ENCODE peak calls at places on chromosomes 3 and 15, in five cellular contexts. W, Y, Z, C and P are unnamed samples.

GRCh38 chr15:51888593-51889195 is 59.2 kb downstream of the TMOD3 start:
- DNase-seq in C (no peak), Z (peak), W (no peak), Y (peak), P (no peak)

GRCh38 chr3:172512363-172512762 is 10.9 kb downstream of the TNFSF10 start:
- DNase-seq in W (peak), C (peak), Y (no peak), Z (peak), P (peak)

GRCh38 chr15:55846108-55846707 is 103.3 kb upstream of the PRTG start:
- DNase-seq in Z (peak), C (no peak), W (peak), Y (peak), P (no peak)

GRCh38 chr3:12691733-12692132 is 27.8 kb upstream of the RAF1 start:
- DNase-seq in Y (no peak), C (no peak), W (no peak), Z (no peak), P (no peak)

GRCh38 chr3:136544532-136544931 is 207.6 kb downstream of the STAG1 start:
- DNase-seq in Y (no peak), Z (peak), C (no peak), W (no peak), P (no peak)

GRCh38 chr3:143998266-143998665 is 26.6 kb downstream of the DIPK2A start:
- DNase-seq in W (no peak), C (no peak), Y (peak), Z (peak), P (no peak)

GRCh38 chr15:93762051-93762450 is 469.3 kb upstream of the MCTP2 start:
- DNase-seq in Y (no peak), W (no peak), Z (no peak), C (no peak), P (no peak)

GRCh38 chr3:65174713-65175112 is 486.9 kb upstream of the ADAMTS9 start:
- DNase-seq in Y (no peak), C (no peak), W (no peak), Z (no peak), P (no peak)

GRCh38 chr15:85754993-85755392 is 39.7 kb downstream of the KLHL25 start:
- DNase-seq in C (peak), W (no peak), Z (no peak), Y (no peak), P (peak)

GRCh38 chr3:30455840-30456239 is 150.6 kb upstream of the TGFBR2 start:
- DNase-seq in Y (no peak), Z (peak), C (no peak), W (no peak), P (no peak)

GRCh38 chr3:177468331-177468730 is 271.0 kb upstream of the TBL1XR1 start:
- DNase-seq in W (no peak), Z (peak), Y (peak), C (no peak), P (no peak)

GRCh38 chr3:124250053-124250452 is 258.1 kb upstream of the ROPN1 start:
- DNase-seq in Z (peak), Y (no peak), C (no peak), W (no peak), P (peak)

GRCh38 chr3:169082634-169083033 is 580.9 kb downstream of the MECOM start:
- DNase-seq in W (no peak), Z (no peak), Y (no peak), C (no peak), P (no peak)

GRCh38 chr3:137259089-137259488 is 301.3 kb downstream of the IL20RB start:
- DNase-seq in Y (no peak), C (no peak), W (no peak), Z (no peak), P (no peak)

GRCh38 chr3:37912052-37912733 is 50.5 kb downstream of the CTDSPL start:
- DNase-seq in C (no peak), Z (no peak), W (no peak), Y (no peak), P (no peak)

GRCh38 chr3:132854856-132855535 is 132.8 kb upstream of the NPHP3 start:
- DNase-seq in Z (no peak), W (no peak), Y (no peak), C (no peak), P (no peak)

GRCh38 chr3:17431004-17431403 is 311.4 kb downstream of the TBC1D5 start:
- DNase-seq in Y (peak), C (no peak), Z (peak), W (no peak), P (no peak)

GRCh38 chr3:129563850-129564535 is 21.0 kb downstream of the H1-8 start:
- DNase-seq in Z (peak), W (no peak), Y (no peak), C (no peak), P (no peak)

GRCh38 chr3:185409957-185410356 is 47.0 kb downstream of the MAP3K13 start:
- DNase-seq in C (no peak), Z (no peak), W (no peak), Y (no peak), P (no peak)

GRCh38 chr3:31622636-31623288 is 90.0 kb downstream of the STT3B start:
- DNase-seq in W (no peak), Y (no peak), C (no peak), Z (no peak), P (no peak)

GRCh38 chr3:188914556-188914955 is 257.2 kb upstream of the TPRG1 start:
- DNase-seq in Z (peak), W (no peak), C (no peak), Y (no peak), P (no peak)

GRCh38 chr3:161310649-161311423 is 60.5 kb downstream of the SPTSSB start:
- DNase-seq in W (no peak), Z (no peak), C (peak), Y (no peak), P (no peak)

GRCh38 chr3:72624656-72625055 is 223.6 kb downstream of the SHQ1 start:
- DNase-seq in Z (no peak), W (no peak), Y (no peak), C (no peak), P (no peak)

GRCh38 chr3:43885908-43886618 is 195.3 kb downstream of the ABHD5 start:
- DNase-seq in Y (no peak), C (no peak), Z (no peak), W (no peak), P (no peak)

GRCh38 chr3:183287301-183287971 is 34.4 kb downstream of the B3GNT5 start:
- DNase-seq in Z (peak), C (peak), W (no peak), Y (no peak), P (no peak)

GRCh38 chr3:52046186-52046913 is 10.0 kb downstream of the DUSP7 start:
- DNase-seq in Y (peak), W (no peak), Z (peak), C (no peak), P (peak)

GRCh38 chr3:16508591-16508995 is 4.9 kb downstream of the RFTN1 start:
- DNase-seq in W (no peak), Y (no peak), Z (no peak), C (no peak), P (no peak)

GRCh38 chr15:30675126-30675525 is 49.2 kb downstream of the ARHGAP11B start:
- DNase-seq in Y (no peak), Z (peak), C (no peak), W (no peak), P (no peak)

GRCh38 chr15:33309602-33310276 is 1.0 kb upstream of the RYR3 start:
- DNase-seq in Z (peak), Y (peak), C (no peak), W (no peak), P (peak)

GRCh38 chr15:69456208-69457166 is 3.9 kb downstream of the RPLP1 start:
- DNase-seq in C (no peak), Y (no peak), Z (no peak), W (peak), P (no peak)

GRCh38 chr3:43522702-43523362 is 99.0 kb downstream of the ANO10 start:
- DNase-seq in Z (peak), W (no peak), Y (no peak), C (no peak), P (no peak)

GRCh38 chr15:68344600-68344999 is 67.1 kb downstream of the FEM1B start:
- DNase-seq in Y (no peak), W (no peak), Z (no peak), C (no peak), P (no peak)

GRCh38 chr3:126025862-126026261 is 56.9 kb downstream of the ROPN1B start:
- DNase-seq in W (no peak), Z (no peak), Y (no peak), C (no peak), P (no peak)

GRCh38 chr3:154428369-154429206 is 1.4 kb downstream of the GPR149 start:
- DNase-seq in C (no peak), W (no peak), Y (no peak), Z (peak), P (peak)

GRCh38 chr3:69095636-69096035 is 10.9 kb downstream of the ARL6IP5 start:
- DNase-seq in Y (no peak), C (peak), W (no peak), Z (no peak), P (no peak)

GRCh38 chr3:30333903-30334302 is 272.5 kb upstream of the TGFBR2 start:
- DNase-seq in Z (no peak), Y (no peak), C (no peak), W (no peak), P (no peak)

GRCh38 chr15:41115652-41116115 is 396 bp downstream of the INO80 start:
- DNase-seq in Z (peak), Y (peak), C (peak), W (peak), P (peak)

GRCh38 chr3:67920969-67921368 is 266.6 kb upstream of the SUCLG2 start:
- DNase-seq in W (no peak), Y (no peak), C (no peak), Z (no peak), P (no peak)

GRCh38 chr3:4972652-4973643 is 6.3 kb upstream of the BHLHE40 start:
- DNase-seq in C (no peak), Y (no peak), W (no peak), Z (no peak), P (no peak)